ENCODE peak calls at places on chromosomes 12 and 14, in eight cellular contexts. L, N, H, E, X, Y, B and W are unnamed samples.

GRCh38 chr12:25197608-25198007 is 2.6 kb downstream of the ETFRF1 start:
- DNase-seq in N (no peak), B (no peak), E (no peak), H (no peak), X (no peak), L (no peak), Y (no peak), W (no peak)

GRCh38 chr12:53308276-53308675 is 8.8 kb downstream of the MYG1 start:
- DNase-seq in E (no peak), L (no peak), B (no peak), X (no peak), H (no peak), Y (no peak), N (no peak), W (no peak)

GRCh38 chr12:62123721-62124203 is 136.4 kb upstream of the USP15 start:
- DNase-seq in L (peak), Y (no peak), H (peak), N (peak), B (peak), X (peak), E (no peak), W (peak)

GRCh38 chr12:11812558-11813421 is 163.3 kb downstream of the ETV6 start:
- DNase-seq in N (peak), B (peak), H (peak), E (no peak), X (no peak), L (no peak), Y (no peak), W (peak)

GRCh38 chr12:114665411-114666181 is 18.4 kb downstream of the TBX3 start:
- DNase-seq in L (no peak), B (no peak), E (no peak), Y (no peak), X (no peak), N (no peak), H (no peak), W (peak)

GRCh38 chr12:124323771-124324530 is 29.1 kb downstream of the RFLNA start:
- DNase-seq in H (no peak), E (no peak), B (no peak), L (no peak), Y (no peak), N (no peak), X (no peak), W (no peak)

GRCh38 chr12:117141097-117141898 is 42.1 kb upstream of the TESC start:
- DNase-seq in L (no peak), H (no peak), Y (no peak), E (no peak), B (no peak), X (no peak), N (no peak), W (no peak)

GRCh38 chr14:94423465-94424056 is 29.0 kb downstream of the SERPINA11 start:
- DNase-seq in L (no peak), Y (no peak), E (no peak), N (peak), H (peak), B (peak), X (peak), W (peak)

GRCh38 chr12:4700621-4701026 is 19.6 kb upstream of the GALNT8 start:
- DNase-seq in L (no peak), Y (no peak), B (no peak), N (peak), H (no peak), E (no peak), X (no peak), W (peak)

GRCh38 chr12:54352891-54353874 is 11.1 kb downstream of the GPR84 start:
- DNase-seq in X (no peak), L (no peak), E (no peak), B (no peak), Y (no peak), H (no peak), N (no peak), W (peak)

GRCh38 chr12:131040491-131040890 is 86.8 kb downstream of the ADGRD1 start:
- DNase-seq in X (no peak), Y (no peak), L (no peak), N (no peak), B (no peak), E (no peak), H (no peak), W (no peak)

GRCh38 chr14:60396718-60397343 is 89.0 kb downstream of the C14orf39 start:
- DNase-seq in Y (no peak), L (no peak), B (no peak), H (no peak), X (no peak), N (no peak), E (no peak), W (no peak)

GRCh38 chr12:47094804-47095203 is 15.0 kb upstream of the AMIGO2 start:
- DNase-seq in N (no peak), E (no peak), X (no peak), Y (no peak), L (no peak), H (no peak), B (peak), W (no peak)

GRCh38 chr14:96790715-96791114 is 6.5 kb upstream of the VRK1 start:
- DNase-seq in E (no peak), N (no peak), Y (no peak), X (no peak), L (no peak), H (no peak), B (no peak), W (no peak)

GRCh38 chr14:105844047-105844630 is 317.8 kb downstream of the TMEM121 start:
- DNase-seq in Y (no peak), E (no peak), H (no peak), L (no peak), N (no peak), X (no peak), B (no peak), W (no peak)

GRCh38 chr12:1913377-1914115 is 4.9 kb downstream of the CACNA2D4 start:
- DNase-seq in L (no peak), X (no peak), B (no peak), Y (no peak), E (no peak), N (no peak), H (no peak), W (no peak)

GRCh38 chr14:104724407-104724980 is 465 bp downstream of the ADSS1 start:
- DNase-seq in B (peak), E (no peak), N (no peak), Y (peak), H (no peak), L (no peak), X (no peak), W (no peak)

GRCh38 chr12:124994435-124994975 is 1.1 kb downstream of the BRI3BP start:
- DNase-seq in B (no peak), H (no peak), Y (no peak), L (no peak), X (no peak), N (no peak), E (no peak), W (peak)

GRCh38 chr12:48693572-48693971 is 11.5 kb upstream of the KANSL2 start:
- DNase-seq in L (no peak), H (no peak), Y (no peak), N (no peak), B (no peak), X (no peak), E (no peak), W (no peak)

GRCh38 chr12:28034271-28034670 is 61.7 kb upstream of the PTHLH start:
- DNase-seq in Y (no peak), X (no peak), H (no peak), B (no peak), L (no peak), N (no peak), E (no peak), W (no peak)

GRCh38 chr12:121534495-121535148 is 46.2 kb downstream of the KDM2B start:
- DNase-seq in H (no peak), B (no peak), E (no peak), Y (peak), X (no peak), L (no peak), N (peak), W (peak)

GRCh38 chr14:23299558-23299957 is 3.1 kb downstream of the PPP1R3E start:
- DNase-seq in B (no peak), L (no peak), H (no peak), X (no peak), N (no peak), E (no peak), Y (peak), W (no peak)

GRCh38 chr12:71938728-71939385 is at the start of gene TPH2:
- DNase-seq in E (no peak), N (peak), L (no peak), B (peak), Y (peak), X (peak), H (peak), W (peak)

GRCh38 chr14:74932401-74932901 is 9.4 kb upstream of the RPS6KL1 start:
- DNase-seq in H (no peak), X (peak), N (no peak), Y (no peak), B (no peak), E (no peak), L (no peak), W (no peak)

GRCh38 chr12:12017135-12017581 is 53.6 kb upstream of the BCL2L14 start:
- DNase-seq in L (no peak), N (no peak), H (no peak), X (no peak), Y (no peak), B (no peak), E (no peak), W (no peak)

GRCh38 chr14:85675957-85676356 is 146.0 kb downstream of the FLRT2 start:
- DNase-seq in H (no peak), N (no peak), B (no peak), L (no peak), Y (no peak), E (no peak), X (no peak), W (no peak)

GRCh38 chr12:96141216-96141944 is 52.8 kb upstream of the ELK3 start:
- DNase-seq in H (no peak), Y (no peak), E (no peak), L (no peak), X (peak), N (no peak), B (no peak), W (no peak)

GRCh38 chr14:35883677-35884293 is 57.6 kb downstream of the BRMS1L start:
- DNase-seq in H (peak), B (peak), N (no peak), Y (no peak), E (no peak), L (peak), X (no peak), W (peak)